ENCODE peak calls at places on chromosomes 2 and 18, in nine cellular contexts. One of them, this sample, is unnamed.

GRCh38 chr2:151774506-151774905 is 40.2 kb upstream of the NEB start:
- DNase-seq in SJSA1: peak; percentile 31
- DNase-seq in heart left ventricle: no peak
- DNase-seq in right cardiac atrium: no peak
- DNase-seq in stomach: no peak
- DNase-seq in CD8-positive, alpha-beta T cell: no peak
- DNase-seq in mammary epithelial cell: peak; percentile 40
- DNase-seq in CD8-positive, alpha-beta memory T cell: no peak
- DNase-seq in aorta: no peak
- DNase-seq in this sample: no peak

GRCh38 chr2:232838406-232838874 is 31.6 kb upstream of the SNORC start:
- DNase-seq in SJSA1: no peak
- DNase-seq in heart left ventricle: no peak
- DNase-seq in right cardiac atrium: no peak
- DNase-seq in stomach: no peak
- DNase-seq in CD8-positive, alpha-beta T cell: peak; percentile 61
- DNase-seq in mammary epithelial cell: peak; percentile 30
- DNase-seq in CD8-positive, alpha-beta memory T cell: no peak
- DNase-seq in aorta: no peak
- DNase-seq in this sample: no peak

GRCh38 chr18:47883771-47884413 is 46.6 kb downstream of the SMAD2 start:
- DNase-seq in SJSA1: no peak
- DNase-seq in heart left ventricle: no peak
- DNase-seq in right cardiac atrium: no peak
- DNase-seq in stomach: no peak
- DNase-seq in CD8-positive, alpha-beta T cell: peak; percentile 24
- DNase-seq in mammary epithelial cell: peak; percentile 91
- DNase-seq in CD8-positive, alpha-beta memory T cell: no peak
- DNase-seq in aorta: no peak
- DNase-seq in this sample: peak; percentile 28

GRCh38 chr18:8659609-8660242 is 45.6 kb upstream of the MTCL1 start:
- DNase-seq in SJSA1: no peak
- DNase-seq in heart left ventricle: no peak
- DNase-seq in right cardiac atrium: no peak
- DNase-seq in stomach: no peak
- DNase-seq in CD8-positive, alpha-beta T cell: no peak
- DNase-seq in mammary epithelial cell: no peak
- DNase-seq in CD8-positive, alpha-beta memory T cell: no peak
- DNase-seq in aorta: no peak
- DNase-seq in this sample: no peak

GRCh38 chr2:188314314-188315054 is 22.8 kb downstream of the GULP1 start:
- DNase-seq in SJSA1: peak; percentile 33
- DNase-seq in heart left ventricle: no peak
- DNase-seq in right cardiac atrium: no peak
- DNase-seq in stomach: no peak
- DNase-seq in CD8-positive, alpha-beta T cell: no peak
- DNase-seq in mammary epithelial cell: peak; percentile 80
- DNase-seq in CD8-positive, alpha-beta memory T cell: no peak
- DNase-seq in aorta: no peak
- DNase-seq in this sample: no peak

GRCh38 chr2:132884692-132885091 is 214.7 kb upstream of the LYPD1 start:
- DNase-seq in SJSA1: no peak
- DNase-seq in heart left ventricle: no peak
- DNase-seq in right cardiac atrium: no peak
- DNase-seq in stomach: no peak
- DNase-seq in CD8-positive, alpha-beta T cell: no peak
- DNase-seq in mammary epithelial cell: no peak
- DNase-seq in CD8-positive, alpha-beta memory T cell: no peak
- DNase-seq in aorta: no peak
- DNase-seq in this sample: no peak

GRCh38 chr2:232981356-232981755 is 31.7 kb downstream of the NGEF start:
- DNase-seq in SJSA1: no peak
- DNase-seq in heart left ventricle: no peak
- DNase-seq in right cardiac atrium: no peak
- DNase-seq in stomach: peak; percentile 65
- DNase-seq in CD8-positive, alpha-beta T cell: no peak
- DNase-seq in mammary epithelial cell: peak; percentile 45
- DNase-seq in CD8-positive, alpha-beta memory T cell: no peak
- DNase-seq in aorta: no peak
- DNase-seq in this sample: no peak

GRCh38 chr2:33785201-33786106 is 186.4 kb upstream of the FAM98A start:
- DNase-seq in SJSA1: no peak
- DNase-seq in heart left ventricle: no peak
- DNase-seq in right cardiac atrium: no peak
- DNase-seq in stomach: no peak
- DNase-seq in CD8-positive, alpha-beta T cell: no peak
- DNase-seq in mammary epithelial cell: no peak
- DNase-seq in CD8-positive, alpha-beta memory T cell: no peak
- DNase-seq in aorta: no peak
- DNase-seq in this sample: no peak

DNA sequence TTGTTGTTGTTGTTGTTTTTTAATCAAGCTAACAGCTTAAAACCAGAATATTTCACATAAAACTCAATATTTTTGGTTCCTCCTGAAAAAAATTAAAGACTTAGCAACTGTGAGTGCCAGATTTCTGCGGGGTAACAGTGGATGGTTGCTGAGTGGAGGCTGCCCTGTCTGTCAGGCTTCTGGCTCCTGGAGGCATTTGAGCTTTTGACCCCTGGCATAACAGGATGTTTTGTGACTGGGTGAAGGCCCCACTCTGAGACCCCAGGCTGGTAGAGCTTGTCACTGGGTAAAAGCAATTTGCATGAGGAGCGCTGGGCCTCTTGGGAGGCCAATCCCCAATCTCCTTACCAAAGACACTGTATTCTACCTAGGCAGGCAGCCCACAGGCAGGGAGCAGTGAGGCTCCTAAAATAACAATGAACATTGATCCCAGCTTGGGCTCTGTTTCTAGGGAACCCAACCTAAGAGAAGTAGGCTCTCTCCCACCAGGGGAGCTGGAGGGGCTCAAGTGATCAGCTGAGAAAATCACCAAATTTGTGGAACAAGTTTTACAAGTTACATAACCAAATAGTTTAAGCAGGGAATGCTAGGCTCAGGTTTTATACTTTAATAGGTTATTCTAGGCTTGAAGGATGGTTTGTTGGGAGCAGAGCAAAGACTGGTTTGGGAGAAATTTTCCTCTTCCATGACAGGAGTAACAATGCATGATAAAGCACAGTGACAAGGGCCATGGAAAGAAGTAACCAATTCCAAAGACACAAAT is 5.9 kb upstream of the SPRED2 start:
- DNase-seq in SJSA1: no peak
- DNase-seq in heart left ventricle: no peak
- DNase-seq in right cardiac atrium: no peak
- DNase-seq in stomach: no peak
- DNase-seq in CD8-positive, alpha-beta T cell: no peak
- DNase-seq in mammary epithelial cell: no peak
- DNase-seq in CD8-positive, alpha-beta memory T cell: no peak
- DNase-seq in aorta: no peak
- DNase-seq in this sample: no peak
- H3K27ac ChIP-seq in SJSA1: no peak overlapping the region
- H3K27ac ChIP-seq in heart left ventricle: no peak overlapping the region
- H3K27ac ChIP-seq in right cardiac atrium: no peak overlapping the region
- H3K27ac ChIP-seq in stomach: peak overlapping the region; percentile 97
- H3K27ac ChIP-seq in CD8-positive, alpha-beta T cell: no peak overlapping the region
- H3K27ac ChIP-seq in mammary epithelial cell: no peak overlapping the region
- H3K27ac ChIP-seq in CD8-positive, alpha-beta memory T cell: no peak overlapping the region
- H3K27ac ChIP-seq in aorta: no peak overlapping the region
- H3K27ac ChIP-seq in this sample: no peak overlapping the region

DNA sequence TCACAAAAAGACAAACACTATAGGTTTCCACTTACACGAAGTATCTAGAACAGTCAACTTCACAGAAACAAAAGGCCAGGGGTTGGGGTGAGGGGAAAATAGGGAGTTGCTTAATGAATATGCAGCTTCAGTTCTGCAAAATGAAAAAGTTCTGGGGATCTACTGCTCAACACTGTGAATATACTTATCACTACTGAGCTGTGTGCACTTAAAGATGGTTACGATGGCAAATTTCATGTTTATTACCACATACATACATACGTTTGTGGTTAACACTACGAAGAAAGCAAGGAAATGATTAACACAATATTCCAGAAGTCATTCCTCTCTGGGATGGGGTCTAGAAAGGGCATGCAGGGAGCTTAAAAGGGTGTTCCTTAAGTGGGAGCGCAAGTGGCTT is 19.3 kb downstream of the MBOAT2 start:
- DNase-seq in SJSA1: no peak
- DNase-seq in heart left ventricle: no peak
- DNase-seq in right cardiac atrium: no peak
- DNase-seq in stomach: no peak
- DNase-seq in CD8-positive, alpha-beta T cell: no peak
- DNase-seq in mammary epithelial cell: no peak
- DNase-seq in CD8-positive, alpha-beta memory T cell: no peak
- DNase-seq in aorta: no peak
- DNase-seq in this sample: no peak
- H3K4me1 ChIP-seq in SJSA1: peaks cover 18% of the 10 kb centered on the region
- H3K4me1 ChIP-seq in heart left ventricle: no peaks in the 10 kb centered on the region
- H3K4me1 ChIP-seq in right cardiac atrium: no peaks in the 10 kb centered on the region
- H3K4me1 ChIP-seq in stomach: no peaks in the 10 kb centered on the region
- H3K4me1 ChIP-seq in CD8-positive, alpha-beta T cell: no peaks in the 10 kb centered on the region
- H3K4me1 ChIP-seq in mammary epithelial cell: peaks cover 22% of the 10 kb centered on the region
- H3K4me1 ChIP-seq in CD8-positive, alpha-beta memory T cell: no peaks in the 10 kb centered on the region
- H3K4me1 ChIP-seq in aorta: peaks cover 1% of the 10 kb centered on the region
- H3K4me1 ChIP-seq in this sample: no peaks in the 10 kb centered on the region

GRCh38 chr18:57775937-57776336 is 27.2 kb downstream of the ATP8B1 start:
- DNase-seq in SJSA1: no peak
- DNase-seq in heart left ventricle: no peak
- DNase-seq in right cardiac atrium: no peak
- DNase-seq in stomach: no peak
- DNase-seq in CD8-positive, alpha-beta T cell: no peak
- DNase-seq in mammary epithelial cell: peak; percentile 94
- DNase-seq in CD8-positive, alpha-beta memory T cell: no peak
- DNase-seq in aorta: no peak
- DNase-seq in this sample: no peak

GRCh38 chr18:57780318-57781127 is 22.6 kb downstream of the ATP8B1 start:
- DNase-seq in SJSA1: peak; percentile 81
- DNase-seq in heart left ventricle: no peak
- DNase-seq in right cardiac atrium: no peak
- DNase-seq in stomach: no peak
- DNase-seq in CD8-positive, alpha-beta T cell: no peak
- DNase-seq in mammary epithelial cell: peak; percentile 76
- DNase-seq in CD8-positive, alpha-beta memory T cell: no peak
- DNase-seq in aorta: no peak
- DNase-seq in this sample: peak; percentile 21

GRCh38 chr18:57776767-57777166 is 26.3 kb downstream of the ATP8B1 start:
- DNase-seq in SJSA1: no peak
- DNase-seq in heart left ventricle: no peak
- DNase-seq in right cardiac atrium: no peak
- DNase-seq in stomach: no peak
- DNase-seq in CD8-positive, alpha-beta T cell: no peak
- DNase-seq in mammary epithelial cell: no peak
- DNase-seq in CD8-positive, alpha-beta memory T cell: no peak
- DNase-seq in aorta: no peak
- DNase-seq in this sample: no peak

GRCh38 chr18:57772387-57772799 is 30.7 kb downstream of the ATP8B1 start:
- DNase-seq in SJSA1: no peak
- DNase-seq in heart left ventricle: no peak
- DNase-seq in right cardiac atrium: no peak
- DNase-seq in stomach: peak; percentile 79
- DNase-seq in CD8-positive, alpha-beta T cell: no peak
- DNase-seq in mammary epithelial cell: no peak
- DNase-seq in CD8-positive, alpha-beta memory T cell: no peak
- DNase-seq in aorta: no peak
- DNase-seq in this sample: no peak

GRCh38 chr18:57776354-57776753 is 26.8 kb downstream of the ATP8B1 start:
- DNase-seq in SJSA1: no peak
- DNase-seq in heart left ventricle: no peak
- DNase-seq in right cardiac atrium: no peak
- DNase-seq in stomach: no peak
- DNase-seq in CD8-positive, alpha-beta T cell: no peak
- DNase-seq in mammary epithelial cell: no peak
- DNase-seq in CD8-positive, alpha-beta memory T cell: no peak
- DNase-seq in aorta: no peak
- DNase-seq in this sample: no peak
- H3K27ac ChIP-seq in SJSA1: no peak overlapping the region
- H3K27ac ChIP-seq in heart left ventricle: peak overlapping the region; percentile 72
- H3K27ac ChIP-seq in right cardiac atrium: no peak overlapping the region
- H3K27ac ChIP-seq in stomach: peak overlapping the region; percentile 82
- H3K27ac ChIP-seq in CD8-positive, alpha-beta T cell: no peak overlapping the region
- H3K27ac ChIP-seq in mammary epithelial cell: peak overlapping the region; percentile 96
- H3K27ac ChIP-seq in CD8-positive, alpha-beta memory T cell: no peak overlapping the region
- H3K27ac ChIP-seq in aorta: peak overlapping the region; percentile 69
- H3K27ac ChIP-seq in this sample: no peak overlapping the region

GRCh38 chr2:201970786-201971108 is 62.9 kb upstream of the FZD7 start:
- DNase-seq in SJSA1: no peak
- DNase-seq in heart left ventricle: no peak
- DNase-seq in right cardiac atrium: no peak
- DNase-seq in stomach: no peak
- DNase-seq in CD8-positive, alpha-beta T cell: no peak
- DNase-seq in mammary epithelial cell: no peak
- DNase-seq in CD8-positive, alpha-beta memory T cell: no peak
- DNase-seq in aorta: no peak
- DNase-seq in this sample: no peak
- H3K4me1 ChIP-seq in SJSA1: peaks cover 18% of the 10 kb centered on the region
- H3K4me1 ChIP-seq in heart left ventricle: no peaks in the 10 kb centered on the region
- H3K4me1 ChIP-seq in right cardiac atrium: no peaks in the 10 kb centered on the region
- H3K4me1 ChIP-seq in stomach: no peaks in the 10 kb centered on the region
- H3K4me1 ChIP-seq in CD8-positive, alpha-beta T cell: no peaks in the 10 kb centered on the region
- H3K4me1 ChIP-seq in mammary epithelial cell: no peaks in the 10 kb centered on the region
- H3K4me1 ChIP-seq in CD8-positive, alpha-beta memory T cell: no peaks in the 10 kb centered on the region
- H3K4me1 ChIP-seq in aorta: no peaks in the 10 kb centered on the region
- H3K4me1 ChIP-seq in this sample: peaks cover 6% of the 10 kb centered on the region

This sample was measured in SJCRH30.